ENCODE peak calls at places on chromosomes 3 and 15, in six cellular contexts. D is neuronal stem cell, C is H9, G is IMR-90, W is H1, U is trophoblast cell. S is an unnamed sample.

GRCh38 chr15:44530653-44531052 is 6.3 kb upstream of the EIF3J start:
- DNase-seq in D (no peak), C (no peak), G (peak; percentile 12), W (no peak), U (no peak), S (no peak)

GRCh38 chr3:4866841-4867240 is 112.4 kb upstream of the BHLHE40 start:
- DNase-seq in D (no peak), C (no peak), G (peak; percentile 30), W (no peak), U (no peak), S (peak; percentile 77)

GRCh38 chr15:34603095-34603494 is 19.6 kb upstream of the GOLGA8B start:
- DNase-seq in D (no peak), C (no peak), G (peak; percentile 11), W (no peak), U (no peak), S (peak; percentile 1)

GRCh38 chr3:130759692-130760338 is 13.2 kb upstream of the PIK3R4 start:
- DNase-seq in D (peak; percentile 32), C (peak; percentile 39), G (peak; percentile 49), W (no peak), U (peak; percentile 44), S (peak; percentile 60)

GRCh38 chr3:158935846-158936245 is 134.0 kb downstream of the MFSD1 start:
- DNase-seq in D (no peak), C (no peak), G (no peak), W (no peak), U (no peak), S (no peak)

GRCh38 chr15:32840481-32841245 is 122.9 kb downstream of the GREM1 start:
- DNase-seq in D (no peak), C (no peak), G (peak; percentile 80), W (no peak), U (no peak), S (peak; percentile 58)

GRCh38 chr3:113265281-113265680 is 53.9 kb downstream of the BOC start:
- DNase-seq in D (no peak), C (no peak), G (no peak), W (no peak), U (no peak), S (no peak)

GRCh38 chr3:172347895-172348680 is 100.2 kb downstream of the GHSR start:
- DNase-seq in D (no peak), C (no peak), G (no peak), W (no peak), U (no peak), S (no peak)

GRCh38 chr3:86782271-86782670 is 208.7 kb downstream of the VGLL3 start:
- DNase-seq in D (no peak), C (no peak), G (peak; percentile 42), W (no peak), U (no peak), S (no peak)

DNA sequence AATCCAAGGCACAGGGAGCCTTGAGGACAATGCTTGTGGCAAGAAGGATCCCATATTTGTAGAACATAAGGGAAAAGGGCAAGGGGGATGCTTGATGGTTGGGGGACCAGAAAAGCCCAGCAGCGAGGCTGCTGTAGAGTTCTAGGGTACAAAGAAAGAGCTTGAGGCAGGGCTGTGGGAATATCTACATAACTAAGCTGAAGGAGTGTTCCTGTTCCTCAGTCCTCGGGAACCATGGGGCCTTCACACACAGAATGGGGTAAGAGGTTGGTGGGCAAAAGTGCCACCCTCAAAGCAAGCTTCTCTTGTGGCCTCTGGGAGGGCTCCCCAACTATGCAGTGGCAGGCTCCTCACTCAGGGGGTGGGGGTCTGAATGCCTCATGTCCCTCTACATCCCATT is 6.5 kb upstream of the FRMD4B start:
- DNase-seq in D (no peak), C (no peak), G (no peak), W (no peak), U (no peak), S (no peak)
- H3K4ac ChIP-seq in D (no peak overlapping the region), C (no peak overlapping the region), G (no peak overlapping the region), W (no peak overlapping the region), U (no peak overlapping the region), S (no peak overlapping the region)

DNA sequence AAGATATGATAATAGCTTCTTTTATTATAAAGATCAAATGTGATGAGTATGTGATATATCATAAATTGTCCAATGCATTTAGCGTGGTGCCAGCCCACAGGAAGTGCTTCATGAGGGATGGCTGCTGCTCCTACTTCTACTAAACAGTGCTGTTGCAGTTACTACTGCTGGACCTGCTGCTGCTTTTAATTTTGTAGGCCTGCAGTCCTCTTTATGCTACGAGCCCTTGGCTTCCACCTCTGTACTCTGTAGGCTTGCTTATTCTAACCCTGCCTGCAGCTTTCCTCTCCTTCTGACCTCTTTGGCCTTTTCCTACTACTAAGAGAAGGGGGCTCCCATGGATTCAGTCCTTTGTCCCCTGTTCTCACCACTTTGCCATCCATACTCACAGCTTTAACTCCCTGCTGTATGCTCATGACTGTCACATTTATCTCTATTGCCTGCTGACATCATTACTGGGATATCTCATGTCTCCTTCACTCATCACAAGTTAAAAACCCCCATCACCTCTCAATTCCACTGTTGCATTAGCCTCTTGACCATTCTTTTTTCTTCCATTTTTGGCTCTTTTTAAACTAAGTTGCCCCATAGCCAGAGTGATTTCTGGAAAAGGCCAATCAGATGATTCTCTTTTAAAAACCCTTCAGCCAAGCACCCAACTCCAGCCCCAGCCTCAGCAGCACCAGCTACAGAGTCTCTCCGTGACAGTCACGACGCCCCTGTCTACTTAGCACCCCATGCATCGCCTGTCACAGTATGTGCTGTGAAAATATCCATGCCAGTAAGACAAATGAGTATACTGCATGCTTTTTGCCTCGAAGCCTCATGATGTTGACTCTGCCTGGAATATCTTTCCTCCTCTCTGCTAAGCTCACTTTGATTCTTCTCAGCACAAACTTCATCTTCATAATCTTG is 56.3 kb downstream of the PLCL2 start:
- DNase-seq in D (no peak), C (no peak), G (no peak), W (no peak), U (no peak), S (no peak)
- H2BK120ac ChIP-seq in D (no peak overlapping the region), C (peak overlapping the region; percentile 26), G (no peak overlapping the region), W (no peak overlapping the region), U (no peak overlapping the region), S (no peak overlapping the region)

DNA sequence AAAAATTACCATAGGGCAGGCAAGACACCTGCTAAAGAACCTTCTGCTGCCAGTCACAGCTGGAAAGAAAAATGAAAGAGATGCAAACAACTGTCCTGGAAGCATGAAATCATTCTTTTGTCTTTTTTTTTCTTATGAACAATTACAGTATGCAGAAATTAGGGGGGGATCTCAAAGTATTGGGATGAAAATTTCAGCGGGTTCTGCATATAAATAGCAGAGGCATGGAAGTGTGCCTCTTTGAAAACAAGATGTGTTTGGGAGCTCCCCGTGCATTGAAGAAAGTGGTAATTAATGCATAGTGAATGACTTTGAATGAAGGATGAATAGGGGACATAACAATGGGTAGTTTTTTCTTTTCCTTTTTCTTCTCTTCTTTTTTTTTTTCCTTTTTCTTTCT is 431.2 kb downstream of the SOX2 start:
- DNase-seq in D (no peak), C (peak; percentile 38), G (no peak), W (no peak), U (no peak), S (no peak)
- H4K91ac ChIP-seq in D (no peak overlapping the region), C (no peak overlapping the region), G (no peak overlapping the region), W (no peak overlapping the region), U (no peak overlapping the region), S (no peak overlapping the region)

GRCh38 chr3:48440590-48440958 is 517 bp downstream of the TMA7 start:
- DNase-seq in D (no peak), C (no peak), G (no peak), W (no peak), U (peak; percentile 21), S (peak; percentile 40)
- H3K4ac ChIP-seq in D (no peak overlapping the region), C (no peak overlapping the region), G (peak overlapping the region; percentile 85), W (no peak overlapping the region), U (peak overlapping the region; percentile 93), S (peak overlapping the region; percentile 96)

GRCh38 chr3:17798000-17798399 is 55.6 kb upstream of the TBC1D5 start:
- DNase-seq in D (no peak), C (peak; percentile 74), G (no peak), W (no peak), U (no peak), S (no peak)
- H2BK120ac ChIP-seq in D (no peak overlapping the region), C (no peak overlapping the region), G (no peak overlapping the region), W (no peak overlapping the region), U (no peak overlapping the region), S (no peak overlapping the region)